ENCODE peak calls at places on chromosomes 3 and 15, in eight cellular contexts. One of them, this sample, is unnamed.

GRCh38 chr3:29475854-29476253 is 195.0 kb downstream of the RBMS3 start:
- DNase-seq in adipocyte: no peak
- DNase-seq in ovary: no peak
- DNase-seq in fibroblast of lung: no peak
- DNase-seq in AG04450: no peak
- DNase-seq in cardiac fibroblast: no peak
- DNase-seq in adrenal gland: no peak
- DNase-seq in lower lobe of right lung: no peak
- DNase-seq in this sample: no peak

GRCh38 chr15:101148881-101149664 is 102.8 kb downstream of the CHSY1 start:
- DNase-seq in ovary: no peak
- DNase-seq in adipocyte: no peak
- DNase-seq in cardiac fibroblast: no peak
- DNase-seq in lower lobe of right lung: peak
- DNase-seq in adrenal gland: no peak
- DNase-seq in fibroblast of lung: no peak
- DNase-seq in AG04450: no peak
- DNase-seq in this sample: no peak

GRCh38 chr3:154786724-154787123 is 293.4 kb upstream of the MME start:
- DNase-seq in fibroblast of lung: no peak
- DNase-seq in adrenal gland: no peak
- DNase-seq in lower lobe of right lung: no peak
- DNase-seq in adipocyte: peak
- DNase-seq in ovary: no peak
- DNase-seq in cardiac fibroblast: peak
- DNase-seq in AG04450: no peak
- DNase-seq in this sample: peak

GRCh38 chr3:186955898-186956696 is 25.8 kb downstream of the ST6GAL1 start:
- DNase-seq in lower lobe of right lung: no peak
- DNase-seq in ovary: no peak
- DNase-seq in cardiac fibroblast: no peak
- DNase-seq in AG04450: no peak
- DNase-seq in adrenal gland: no peak
- DNase-seq in fibroblast of lung: no peak
- DNase-seq in adipocyte: no peak
- DNase-seq in this sample: no peak

GRCh38 chr3:141412087-141412935 is 44.0 kb downstream of the ZBTB38 start:
- DNase-seq in fibroblast of lung: peak
- DNase-seq in adrenal gland: peak
- DNase-seq in adipocyte: peak
- DNase-seq in cardiac fibroblast: peak
- DNase-seq in ovary: peak
- DNase-seq in AG04450: peak
- DNase-seq in lower lobe of right lung: no peak
- DNase-seq in this sample: peak

GRCh38 chr3:101778385-101779046 is 495 bp upstream of the NXPE3 start:
- DNase-seq in fibroblast of lung: no peak
- DNase-seq in cardiac fibroblast: peak
- DNase-seq in adrenal gland: no peak
- DNase-seq in AG04450: no peak
- DNase-seq in ovary: no peak
- DNase-seq in adipocyte: no peak
- DNase-seq in lower lobe of right lung: no peak
- DNase-seq in this sample: no peak

GRCh38 chr3:99920530-99921376 is 103.1 kb downstream of the CMSS1 start:
- DNase-seq in cardiac fibroblast: peak
- DNase-seq in fibroblast of lung: peak
- DNase-seq in adipocyte: peak
- DNase-seq in lower lobe of right lung: peak
- DNase-seq in AG04450: no peak
- DNase-seq in adrenal gland: peak
- DNase-seq in ovary: peak
- DNase-seq in this sample: peak

GRCh38 chr3:96449341-96449740 is 365.1 kb upstream of the EPHA6 start:
- DNase-seq in ovary: no peak
- DNase-seq in cardiac fibroblast: no peak
- DNase-seq in fibroblast of lung: no peak
- DNase-seq in AG04450: no peak
- DNase-seq in adrenal gland: no peak
- DNase-seq in lower lobe of right lung: no peak
- DNase-seq in adipocyte: no peak
- DNase-seq in this sample: no peak

GRCh38 chr3:30904986-30905385 is 10.5 kb upstream of the GADL1 start:
- DNase-seq in lower lobe of right lung: no peak
- DNase-seq in cardiac fibroblast: peak
- DNase-seq in fibroblast of lung: peak
- DNase-seq in AG04450: no peak
- DNase-seq in adipocyte: peak
- DNase-seq in adrenal gland: no peak
- DNase-seq in ovary: no peak
- DNase-seq in this sample: no peak

GRCh38 chr3:88189361-88189810 is 39.6 kb downstream of the C3orf38 start:
- DNase-seq in AG04450: no peak
- DNase-seq in fibroblast of lung: no peak
- DNase-seq in cardiac fibroblast: peak
- DNase-seq in lower lobe of right lung: no peak
- DNase-seq in adrenal gland: no peak
- DNase-seq in ovary: no peak
- DNase-seq in adipocyte: no peak
- DNase-seq in this sample: no peak
- H3K4me3 ChIP-seq in AG04450: no peak
- H3K4me3 ChIP-seq in fibroblast of lung: no peak
- H3K4me3 ChIP-seq in cardiac fibroblast: no peak
- H3K4me3 ChIP-seq in lower lobe of right lung: no peak
- H3K4me3 ChIP-seq in adrenal gland: no peak
- H3K4me3 ChIP-seq in ovary: no peak
- H3K4me3 ChIP-seq in adipocyte: no peak
- H3K4me3 ChIP-seq in this sample: no peak

DNA sequence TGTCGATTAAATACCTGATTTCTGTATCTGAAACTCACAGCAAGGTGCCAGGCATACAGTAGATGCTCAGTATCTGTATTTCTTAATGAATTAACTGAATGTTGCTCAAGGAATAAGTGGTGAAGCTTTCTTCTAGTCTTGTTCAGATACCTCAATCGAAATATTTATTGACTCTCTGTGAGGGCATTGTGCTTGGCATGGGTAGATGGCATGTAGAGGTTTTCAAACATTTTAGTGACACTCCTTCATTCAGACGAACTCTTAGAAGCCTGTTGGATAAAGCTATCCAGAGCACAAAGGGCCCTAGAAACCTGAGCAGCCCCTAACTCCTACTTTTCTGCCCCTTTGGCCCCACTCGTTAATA is 369 bp upstream of the SNX1 start:
- DNase-seq in lower lobe of right lung: no peak
- DNase-seq in cardiac fibroblast: peak
- DNase-seq in AG04450: no peak
- DNase-seq in adipocyte: no peak
- DNase-seq in fibroblast of lung: no peak
- DNase-seq in adrenal gland: no peak
- DNase-seq in ovary: no peak
- DNase-seq in this sample: no peak
- H3K4me3 ChIP-seq in lower lobe of right lung: peak
- H3K4me3 ChIP-seq in cardiac fibroblast: peak
- H3K4me3 ChIP-seq in AG04450: peak
- H3K4me3 ChIP-seq in adipocyte: peak
- H3K4me3 ChIP-seq in fibroblast of lung: peak
- H3K4me3 ChIP-seq in adrenal gland: peak
- H3K4me3 ChIP-seq in ovary: peak
- H3K4me3 ChIP-seq in this sample: peak

GRCh38 chr15:30992465-30992864 is 1.0 kb upstream of the MTMR10 start:
- DNase-seq in adrenal gland: no peak
- DNase-seq in ovary: no peak
- DNase-seq in fibroblast of lung: no peak
- DNase-seq in adipocyte: no peak
- DNase-seq in cardiac fibroblast: no peak
- DNase-seq in AG04450: no peak
- DNase-seq in lower lobe of right lung: peak
- DNase-seq in this sample: no peak
- H3K4me3 ChIP-seq in adrenal gland: peak
- H3K4me3 ChIP-seq in ovary: no peak
- H3K4me3 ChIP-seq in fibroblast of lung: peak
- H3K4me3 ChIP-seq in adipocyte: peak
- H3K4me3 ChIP-seq in cardiac fibroblast: peak
- H3K4me3 ChIP-seq in AG04450: no peak
- H3K4me3 ChIP-seq in lower lobe of right lung: peak
- H3K4me3 ChIP-seq in this sample: peak

GRCh38 chr3:89155811-89156210 is 48.4 kb downstream of the EPHA3 start:
- DNase-seq in adrenal gland: no peak
- DNase-seq in AG04450: no peak
- DNase-seq in adipocyte: peak
- DNase-seq in lower lobe of right lung: no peak
- DNase-seq in fibroblast of lung: no peak
- DNase-seq in ovary: no peak
- DNase-seq in cardiac fibroblast: peak
- DNase-seq in this sample: no peak
- H3K4me3 ChIP-seq in adrenal gland: no peak
- H3K4me3 ChIP-seq in AG04450: no peak
- H3K4me3 ChIP-seq in adipocyte: no peak
- H3K4me3 ChIP-seq in lower lobe of right lung: no peak
- H3K4me3 ChIP-seq in fibroblast of lung: no peak
- H3K4me3 ChIP-seq in ovary: no peak
- H3K4me3 ChIP-seq in cardiac fibroblast: no peak
- H3K4me3 ChIP-seq in this sample: no peak

GRCh38 chr3:44337253-44337652 is 1.3 kb upstream of the TCAIM start:
- DNase-seq in ovary: no peak
- DNase-seq in adipocyte: peak
- DNase-seq in cardiac fibroblast: peak
- DNase-seq in fibroblast of lung: no peak
- DNase-seq in AG04450: no peak
- DNase-seq in adrenal gland: no peak
- DNase-seq in lower lobe of right lung: no peak
- DNase-seq in this sample: no peak
- H3K4me3 ChIP-seq in ovary: peak
- H3K4me3 ChIP-seq in adipocyte: peak
- H3K4me3 ChIP-seq in cardiac fibroblast: peak
- H3K4me3 ChIP-seq in fibroblast of lung: peak
- H3K4me3 ChIP-seq in AG04450: peak
- H3K4me3 ChIP-seq in adrenal gland: peak
- H3K4me3 ChIP-seq in lower lobe of right lung: peak
- H3K4me3 ChIP-seq in this sample: peak

DNA sequence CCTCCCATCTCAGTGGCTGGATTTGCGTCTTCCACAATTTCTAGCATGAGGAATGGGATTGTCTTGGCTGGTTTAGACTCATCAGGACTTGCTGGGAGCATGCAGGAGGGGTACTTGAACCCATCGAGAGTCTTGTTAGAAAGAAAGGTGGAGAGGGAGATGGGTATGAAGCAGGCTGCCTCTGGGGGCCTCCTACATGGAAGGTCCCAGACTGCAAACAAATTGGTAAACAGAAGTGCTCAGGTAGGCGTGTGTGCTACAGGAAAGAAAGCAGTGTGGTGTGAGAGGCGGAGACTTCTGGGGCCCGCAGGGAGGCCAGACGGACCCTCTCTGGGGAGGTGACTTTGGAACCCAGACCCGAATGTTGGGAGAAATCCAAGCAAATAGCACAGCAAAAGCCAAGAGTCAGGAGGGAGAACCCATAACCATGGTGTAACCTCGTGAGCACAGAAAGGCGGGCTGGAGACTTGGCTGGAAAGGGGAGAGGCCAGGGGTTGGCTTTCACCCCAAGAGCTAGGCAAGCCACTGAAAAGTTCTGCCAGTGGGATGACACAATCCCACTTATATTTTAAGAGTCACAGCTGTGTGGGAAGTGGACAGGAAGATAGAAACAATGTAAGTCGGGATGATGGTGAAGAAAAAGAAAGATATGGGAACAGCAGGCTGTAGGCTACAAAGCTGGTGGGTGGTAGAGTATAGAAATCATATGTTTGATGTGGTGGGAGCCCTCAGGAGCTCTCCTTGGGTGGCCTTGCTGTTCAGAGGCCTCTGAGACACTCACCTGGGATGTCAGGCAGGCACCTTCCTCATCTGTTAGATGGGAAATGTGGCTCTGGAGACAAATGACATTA is 130.1 kb upstream of the PRR20G start:
- DNase-seq in cardiac fibroblast: peak
- DNase-seq in adipocyte: no peak
- DNase-seq in adrenal gland: no peak
- DNase-seq in AG04450: no peak
- DNase-seq in lower lobe of right lung: no peak
- DNase-seq in fibroblast of lung: no peak
- DNase-seq in ovary: no peak
- DNase-seq in this sample: no peak
- H3K4me3 ChIP-seq in cardiac fibroblast: no peak
- H3K4me3 ChIP-seq in adipocyte: no peak
- H3K4me3 ChIP-seq in adrenal gland: no peak
- H3K4me3 ChIP-seq in AG04450: no peak
- H3K4me3 ChIP-seq in lower lobe of right lung: no peak
- H3K4me3 ChIP-seq in fibroblast of lung: no peak
- H3K4me3 ChIP-seq in ovary: no peak
- H3K4me3 ChIP-seq in this sample: no peak

DNA sequence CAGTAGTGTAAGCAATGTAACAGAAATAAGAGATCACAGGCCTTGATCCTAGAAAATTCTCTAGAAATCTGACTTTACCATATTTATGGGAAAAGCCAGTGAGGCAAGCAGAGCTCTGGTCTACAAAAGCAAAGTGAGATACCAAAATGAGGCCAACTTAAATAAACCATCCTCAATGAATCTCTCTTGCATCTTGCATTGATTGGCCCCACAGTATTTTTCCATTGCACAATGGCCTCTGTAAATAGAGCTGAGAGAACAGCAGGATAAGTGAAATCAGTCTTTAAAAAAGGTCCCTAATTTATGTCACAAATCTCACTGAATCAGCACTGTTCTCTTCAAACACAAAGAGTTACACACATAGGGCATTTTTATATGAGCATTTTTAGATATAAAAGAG is 8.9 kb downstream of the CFAP20DC start:
- DNase-seq in ovary: no peak
- DNase-seq in adipocyte: peak
- DNase-seq in lower lobe of right lung: no peak
- DNase-seq in AG04450: peak
- DNase-seq in adrenal gland: no peak
- DNase-seq in fibroblast of lung: no peak
- DNase-seq in cardiac fibroblast: no peak
- DNase-seq in this sample: no peak
- H3K4me3 ChIP-seq in ovary: no peak
- H3K4me3 ChIP-seq in adipocyte: no peak
- H3K4me3 ChIP-seq in lower lobe of right lung: no peak
- H3K4me3 ChIP-seq in AG04450: no peak
- H3K4me3 ChIP-seq in adrenal gland: no peak
- H3K4me3 ChIP-seq in fibroblast of lung: no peak
- H3K4me3 ChIP-seq in cardiac fibroblast: no peak
- H3K4me3 ChIP-seq in this sample: no peak